ENCODE peak calls at places on chromosomes 12 and 14, in seven cellular contexts. One of them, this sample, is unnamed. For H3K4me1, the result is how much of the 10 kb centered on the place peaks cover.

GRCh38 chr14:70721542-70721941 is 79.8 kb downstream of the TTC9 start:
- DNase-seq in stomach: no peak
- DNase-seq in breast epithelium: no peak
- DNase-seq in prostate gland: no peak
- DNase-seq in uterus: no peak
- DNase-seq in body of pancreas: no peak
- DNase-seq in ovary: no peak
- DNase-seq in this sample: peak

GRCh38 chr14:87059060-87059827 is 933.7 kb downstream of the GALC start:
- DNase-seq in stomach: no peak
- DNase-seq in breast epithelium: peak
- DNase-seq in prostate gland: peak
- DNase-seq in uterus: no peak
- DNase-seq in body of pancreas: peak
- DNase-seq in ovary: no peak
- DNase-seq in this sample: no peak

GRCh38 chr12:114676142-114676741 is 7.7 kb downstream of the TBX3 start:
- DNase-seq in stomach: no peak
- DNase-seq in breast epithelium: no peak
- DNase-seq in prostate gland: no peak
- DNase-seq in uterus: no peak
- DNase-seq in body of pancreas: no peak
- DNase-seq in ovary: no peak
- DNase-seq in this sample: no peak

GRCh38 chr12:62933220-62933870 is 1.6 kb downstream of the PPM1H start:
- DNase-seq in stomach: peak
- DNase-seq in breast epithelium: no peak
- DNase-seq in prostate gland: peak
- DNase-seq in uterus: no peak
- DNase-seq in body of pancreas: peak
- DNase-seq in ovary: peak
- DNase-seq in this sample: peak

GRCh38 chr12:102441077-102441596 is 39.2 kb downstream of the IGF1 start:
- DNase-seq in stomach: no peak
- DNase-seq in breast epithelium: no peak
- DNase-seq in prostate gland: no peak
- DNase-seq in uterus: no peak
- DNase-seq in body of pancreas: no peak
- DNase-seq in ovary: no peak
- DNase-seq in this sample: no peak

GRCh38 chr14:100654814-100655795 is 67.9 kb upstream of the BEGAIN start:
- DNase-seq in stomach: peak
- DNase-seq in breast epithelium: no peak
- DNase-seq in prostate gland: no peak
- DNase-seq in uterus: no peak
- DNase-seq in body of pancreas: peak
- DNase-seq in ovary: peak
- DNase-seq in this sample: peak

GRCh38 chr12:89947437-89948265 is 239.0 kb upstream of the ATP2B1 start:
- DNase-seq in stomach: no peak
- DNase-seq in breast epithelium: no peak
- DNase-seq in prostate gland: no peak
- DNase-seq in uterus: peak
- DNase-seq in body of pancreas: no peak
- DNase-seq in ovary: no peak
- DNase-seq in this sample: no peak

GRCh38 chr12:11707535-11707934 is 58.1 kb downstream of the ETV6 start:
- DNase-seq in stomach: peak
- DNase-seq in breast epithelium: peak
- DNase-seq in prostate gland: no peak
- DNase-seq in uterus: no peak
- DNase-seq in body of pancreas: peak
- DNase-seq in ovary: peak
- DNase-seq in this sample: no peak

GRCh38 chr14:90656986-90657385 is 159.2 kb downstream of the TTC7B start:
- DNase-seq in stomach: no peak
- DNase-seq in breast epithelium: no peak
- DNase-seq in prostate gland: no peak
- DNase-seq in uterus: no peak
- DNase-seq in body of pancreas: no peak
- DNase-seq in ovary: no peak
- DNase-seq in this sample: no peak

GRCh38 chr12:77796775-77797174 is 33.9 kb upstream of the NAV3 start:
- DNase-seq in stomach: no peak
- DNase-seq in breast epithelium: no peak
- DNase-seq in prostate gland: no peak
- DNase-seq in uterus: no peak
- DNase-seq in body of pancreas: no peak
- DNase-seq in ovary: no peak
- DNase-seq in this sample: no peak

GRCh38 chr12:56954956-56955355 is 2.5 kb downstream of the RDH16 start:
- DNase-seq in stomach: no peak
- DNase-seq in breast epithelium: no peak
- DNase-seq in prostate gland: no peak
- DNase-seq in uterus: no peak
- DNase-seq in body of pancreas: no peak
- DNase-seq in ovary: no peak
- DNase-seq in this sample: no peak

GRCh38 chr14:59482471-59483331 is 1.5 kb downstream of the L3HYPDH start:
- DNase-seq in stomach: no peak
- DNase-seq in breast epithelium: peak
- DNase-seq in prostate gland: peak
- DNase-seq in uterus: peak
- DNase-seq in body of pancreas: peak
- DNase-seq in ovary: no peak
- DNase-seq in this sample: peak

GRCh38 chr12:65532744-65533143 is 254.3 kb downstream of the MSRB3 start:
- DNase-seq in stomach: no peak
- DNase-seq in breast epithelium: no peak
- DNase-seq in prostate gland: no peak
- DNase-seq in uterus: no peak
- DNase-seq in body of pancreas: no peak
- DNase-seq in ovary: no peak
- DNase-seq in this sample: no peak
- H3K4me1 ChIP-seq in stomach: under half
- H3K4me1 ChIP-seq in breast epithelium: under half
- H3K4me1 ChIP-seq in prostate gland: under half
- H3K4me1 ChIP-seq in uterus: under half
- H3K4me1 ChIP-seq in body of pancreas: under half
- H3K4me1 ChIP-seq in ovary: under half
- H3K4me1 ChIP-seq in this sample: under half

GRCh38 chr12:46372131-46372851 is at the start of gene SLC38A2:
- DNase-seq in stomach: peak
- DNase-seq in breast epithelium: peak
- DNase-seq in prostate gland: peak
- DNase-seq in uterus: peak
- DNase-seq in body of pancreas: peak
- DNase-seq in ovary: peak
- DNase-seq in this sample: peak
- TF ChIP-seq POLR2A in stomach: peak
- TF ChIP-seq POLR2A in breast epithelium: peak
- TF ChIP-seq POLR2A in prostate gland: peak
- TF ChIP-seq POLR2A in uterus: peak
- TF ChIP-seq POLR2A in body of pancreas: peak
- TF ChIP-seq POLR2A in ovary: peak
- TF ChIP-seq POLR2A in this sample: peak

GRCh38 chr12:50558970-50559369 is 54.2 kb downstream of the DIP2B start:
- DNase-seq in stomach: no peak
- DNase-seq in breast epithelium: no peak
- DNase-seq in prostate gland: no peak
- DNase-seq in uterus: no peak
- DNase-seq in body of pancreas: no peak
- DNase-seq in ovary: no peak
- DNase-seq in this sample: no peak
- H3K4me1 ChIP-seq in stomach: under half
- H3K4me1 ChIP-seq in breast epithelium: under half
- H3K4me1 ChIP-seq in prostate gland: under half
- H3K4me1 ChIP-seq in uterus: under half
- H3K4me1 ChIP-seq in body of pancreas: under half
- H3K4me1 ChIP-seq in ovary: under half
- H3K4me1 ChIP-seq in this sample: under half

GRCh38 chr14:65170318-65170717 is 68.0 kb upstream of the MAX start:
- DNase-seq in stomach: no peak
- DNase-seq in breast epithelium: no peak
- DNase-seq in prostate gland: no peak
- DNase-seq in uterus: no peak
- DNase-seq in body of pancreas: no peak
- DNase-seq in ovary: no peak
- DNase-seq in this sample: no peak

GRCh38 chr14:65170768-65171251 is 68.5 kb upstream of the MAX start:
- DNase-seq in stomach: no peak
- DNase-seq in breast epithelium: no peak
- DNase-seq in prostate gland: no peak
- DNase-seq in uterus: no peak
- DNase-seq in body of pancreas: peak
- DNase-seq in ovary: peak
- DNase-seq in this sample: peak

GRCh38 chr14:65167072-65167645 is 64.8 kb upstream of the MAX start:
- DNase-seq in stomach: no peak
- DNase-seq in breast epithelium: no peak
- DNase-seq in prostate gland: no peak
- DNase-seq in uterus: no peak
- DNase-seq in body of pancreas: no peak
- DNase-seq in ovary: no peak
- DNase-seq in this sample: no peak

GRCh38 chr14:65168840-65169239 is 66.5 kb upstream of the MAX start:
- DNase-seq in stomach: no peak
- DNase-seq in breast epithelium: no peak
- DNase-seq in prostate gland: no peak
- DNase-seq in uterus: no peak
- DNase-seq in body of pancreas: no peak
- DNase-seq in ovary: no peak
- DNase-seq in this sample: no peak

DNA sequence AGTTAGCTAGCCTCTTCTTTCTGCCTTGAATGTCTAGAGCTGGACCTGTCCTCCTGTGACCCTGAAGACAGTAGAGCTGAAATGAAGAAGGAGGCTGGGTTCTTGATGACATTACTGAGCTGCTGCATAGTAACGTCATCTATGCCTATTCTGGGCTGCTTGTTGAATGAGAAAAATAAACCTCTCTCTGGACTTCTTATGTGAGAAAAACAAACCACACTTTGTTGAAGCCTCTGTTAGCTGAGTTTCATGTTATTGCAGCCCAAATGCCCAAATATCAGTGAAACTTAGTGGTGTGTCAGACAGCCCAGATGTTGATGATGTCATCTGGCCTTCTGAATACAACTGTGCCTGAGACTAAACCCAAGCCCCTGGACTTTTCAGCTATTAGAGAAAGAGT is 67.0 kb upstream of the MAX start:
- DNase-seq in stomach: no peak
- DNase-seq in breast epithelium: no peak
- DNase-seq in prostate gland: no peak
- DNase-seq in uterus: no peak
- DNase-seq in body of pancreas: no peak
- DNase-seq in ovary: no peak
- DNase-seq in this sample: no peak
- TF ChIP-seq POLR2A in stomach: no peak
- TF ChIP-seq POLR2A in breast epithelium: no peak
- TF ChIP-seq POLR2A in prostate gland: no peak
- TF ChIP-seq POLR2A in uterus: no peak
- TF ChIP-seq POLR2A in body of pancreas: no peak
- TF ChIP-seq POLR2A in ovary: no peak
- TF ChIP-seq POLR2A in this sample: no peak

This sample was measured in testis.